ENCODE peak calls at places on chromosomes 4 and X, in four cellular contexts. H is T-helper 17 cell, V is Right ventricle myocardium superior, R is EL. T is an unnamed sample.

GRCh38 chr4:63700569-63700968 is 708.7 kb downstream of the TECRL start:
- DNase-seq in R (no peak), H (no peak), V (no peak), T (no peak)

GRCh38 chr4:141391771-141392170 is 171.1 kb downstream of the ZNF330 start:
- DNase-seq in R (peak; percentile 18), H (no peak), V (no peak), T (no peak)

GRCh38 chr4:53015681-53016080 is 153.6 kb downstream of the RASL11B start:
- DNase-seq in H (no peak), V (no peak), R (peak; percentile 54), T (peak; percentile 27)

GRCh38 chr4:76623217-76624060 is 188.4 kb downstream of the SHROOM3 start:
- DNase-seq in R (no peak), V (no peak), H (no peak), T (no peak)

GRCh38 chr4:88583643-88584470 is 8.4 kb upstream of the HERC3 start:
- DNase-seq in V (no peak), H (no peak), R (no peak), T (no peak)

GRCh38 chr4:1445716-1446445 is 39.6 kb upstream of the NKX1-1 start:
- DNase-seq in V (no peak), H (no peak), R (no peak), T (no peak)

GRCh38 chr4:10831727-10832408 is 147.3 kb upstream of the CLNK start:
- DNase-seq in V (no peak), H (no peak), R (no peak), T (no peak)

GRCh38 chrX:17039826-17040225 is 93.4 kb downstream of the REPS2 start:
- DNase-seq in H (no peak), V (no peak), R (no peak), T (no peak)

GRCh38 chr4:182293836-182294235 is 50.6 kb downstream of the TENM3 start:
- DNase-seq in R (no peak), H (no peak), V (no peak), T (no peak)

GRCh38 chrX:25020391-25021131 is 4.8 kb upstream of the ARX start:
- DNase-seq in R (no peak), H (peak; percentile 34), V (no peak), T (peak; percentile 30)

GRCh38 chr4:8870647-8871416 is 807 bp downstream of the HMX1 start:
- DNase-seq in R (no peak), V (no peak), H (no peak), T (no peak)

GRCh38 chr4:188778880-188779279 is 639.6 kb downstream of the TRIML1 start:
- DNase-seq in H (no peak), R (peak; percentile 1), V (no peak), T (no peak)

GRCh38 chr4:71367546-71367945 is 28.7 kb downstream of the SLC4A4 start:
- DNase-seq in R (no peak), V (no peak), H (no peak), T (no peak)

GRCh38 chr4:94419956-94420355 is 31.8 kb upstream of the PDLIM5 start:
- DNase-seq in V (no peak), R (peak; percentile 44), H (no peak), T (peak; percentile 3)

GRCh38 chr4:110543577-110543976 is 67.6 kb downstream of the ENPEP start:
- DNase-seq in V (no peak), H (no peak), R (no peak), T (no peak)

GRCh38 chrX:130771648-130772312 is 131.2 kb downstream of the ENOX2 start:
- DNase-seq in V (no peak), R (no peak), H (no peak), T (no peak)

GRCh38 chr4:39655866-39656265 is 17.2 kb upstream of the SMIM14 start:
- DNase-seq in V (no peak), R (no peak), H (no peak), T (no peak)

GRCh38 chrX:3548743-3549441 is 164.6 kb downstream of the PRKX start:
- DNase-seq in H (no peak), V (no peak), R (peak; percentile 56), T (peak; percentile 45)

GRCh38 chr4:153528705-153529493 is 62.7 kb downstream of the TMEM131L start:
- DNase-seq in H (no peak), R (no peak), V (no peak), T (no peak)

GRCh38 chrX:112356031-112356430 is 273.5 kb upstream of the TRPC5 start:
- DNase-seq in H (no peak), V (no peak), R (no peak), T (no peak)

GRCh38 chrX:116318672-116319071 is 117.7 kb upstream of the SLC6A14 start:
- DNase-seq in R (no peak), V (no peak), H (no peak), T (no peak)

GRCh38 chrX:11704725-11705495 is 39.2 kb upstream of the ARHGAP6 start:
- DNase-seq in R (peak; percentile 48), H (no peak), V (no peak), T (peak; percentile 23)